ENCODE peak calls at places on chromosome 6, in nine cellular contexts. T, H, X, B, K, V, P, I and Z are unnamed samples. For H3K4me1, the result is how much of the 10 kb centered on the place peaks cover.

GRCh38 chr6:14664616-14665315 is 547.2 kb downstream of the CD83 start:
- DNase-seq in X (no peak), T (no peak), P (no peak), H (no peak), V (no peak), B (peak), I (peak), K (no peak), Z (peak)

GRCh38 chr6:166411721-166412151 is 29.0 kb upstream of the MPC1 start:
- DNase-seq in X (no peak), K (no peak), T (peak), H (peak), I (no peak), P (no peak), B (no peak), V (peak), Z (no peak)

GRCh38 chr6:8219352-8219943 is 117.1 kb upstream of the EEF1E1 start:
- DNase-seq in P (peak), K (peak), H (no peak), B (peak), V (no peak), I (peak), T (no peak), X (peak), Z (peak)

GRCh38 chr6:79635179-79635578 is 4.0 kb downstream of the SH3BGRL2 start:
- DNase-seq in P (no peak), H (no peak), B (peak), I (no peak), K (no peak), T (no peak), X (no peak), V (no peak), Z (no peak)

GRCh38 chr6:29547573-29547972 is 12.0 kb downstream of the UBD start:
- DNase-seq in B (no peak), P (no peak), T (no peak), X (no peak), I (no peak), H (no peak), V (no peak), K (no peak), Z (no peak)

GRCh38 chr6:66226099-66226498 is 519.1 kb upstream of the EYS start:
- DNase-seq in P (no peak), X (no peak), T (no peak), H (no peak), K (no peak), I (no peak), V (no peak), B (peak), Z (peak)

GRCh38 chr6:474454-475185 is 83.1 kb downstream of the IRF4 start:
- DNase-seq in X (no peak), B (no peak), I (no peak), K (no peak), V (peak), P (peak), H (no peak), T (no peak), Z (no peak)

GRCh38 chr6:121890307-121890910 is 455.0 kb downstream of the GJA1 start:
- DNase-seq in P (no peak), I (peak), X (no peak), H (no peak), K (no peak), V (no peak), B (no peak), T (no peak), Z (no peak)

GRCh38 chr6:7107578-7108195 is at the start of gene RREB1:
- DNase-seq in X (peak), I (peak), K (peak), H (peak), P (peak), B (peak), V (peak), T (peak), Z (peak)

GRCh38 chr6:31634969-31635575 is 14.6 kb downstream of the PRRC2A start:
- DNase-seq in B (no peak), K (no peak), I (no peak), T (no peak), P (no peak), X (no peak), V (no peak), H (no peak), Z (no peak)

GRCh38 chr6:119676230-119676629 is 326.7 kb upstream of the MAN1A1 start:
- DNase-seq in H (no peak), V (no peak), X (no peak), P (no peak), I (no peak), T (no peak), B (no peak), K (no peak), Z (no peak)

GRCh38 chr6:119683022-119683421 is 333.5 kb upstream of the MAN1A1 start:
- DNase-seq in K (peak), B (no peak), I (no peak), T (no peak), H (no peak), X (no peak), P (no peak), V (no peak), Z (no peak)

GRCh38 chr6:119676971-119677370 is 327.4 kb upstream of the MAN1A1 start:
- DNase-seq in K (no peak), I (no peak), X (no peak), T (no peak), V (no peak), B (no peak), P (no peak), H (no peak), Z (no peak)

GRCh38 chr6:119678961-119679360 is 329.4 kb upstream of the MAN1A1 start:
- DNase-seq in X (no peak), H (no peak), B (no peak), P (no peak), V (no peak), I (no peak), T (no peak), K (no peak), Z (no peak)
- H3K4me1 ChIP-seq in X (under half), H (under half), B (under half), P (under half), V (under half), I (under half), T (under half), K (under half), Z (under half)

DNA sequence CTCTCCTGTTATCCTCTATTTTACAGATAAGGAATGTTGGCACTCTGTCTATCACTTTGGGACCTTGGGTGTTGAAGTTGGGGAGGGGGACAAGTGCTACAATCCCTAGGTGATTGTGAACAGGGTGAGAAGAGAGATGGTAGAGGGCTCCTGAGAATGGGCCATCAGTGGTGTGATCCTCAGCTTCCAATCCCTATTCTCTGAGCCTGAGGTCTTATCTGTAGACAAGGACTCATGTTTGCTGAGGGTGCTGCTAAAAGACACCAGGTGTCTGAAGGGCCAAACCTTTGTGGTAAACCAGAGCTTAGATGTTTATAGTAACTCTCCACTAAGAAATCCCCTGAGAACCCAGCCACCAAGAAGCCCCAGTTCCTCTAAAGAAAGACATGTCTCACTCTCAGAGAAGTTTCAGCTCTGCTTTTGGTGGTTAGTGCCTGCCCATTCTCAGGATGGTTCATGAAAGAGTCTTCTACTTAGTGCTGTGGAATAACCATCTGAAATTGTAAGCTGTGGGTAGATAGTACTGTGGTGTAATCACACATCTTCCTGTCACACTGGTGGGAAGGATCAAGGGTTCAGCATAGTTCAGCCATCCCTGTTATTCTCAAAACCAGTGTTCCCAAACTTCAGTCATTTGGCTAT is 58.2 kb upstream of the IL20RA start:
- DNase-seq in I (no peak), X (no peak), V (no peak), T (no peak), B (no peak), P (peak), H (no peak), K (no peak), Z (no peak)
- H3K4me1 ChIP-seq in I (under half), X (under half), V (under half), T (under half), B (under half), P (under half), H (under half), K (under half), Z (under half)

GRCh38 chr6:43990627-43991619 is 136.3 kb downstream of the MRPL14 start:
- DNase-seq in V (no peak), B (peak), I (no peak), P (no peak), T (peak), H (peak), K (peak), X (no peak), Z (peak)
- H3K4me1 ChIP-seq in V (under half), B (under half), I (under half), P (under half), T (under half), H (under half), K (under half), X (under half), Z (under half)

GRCh38 chr6:156943816-156944215 is 166.6 kb downstream of the ARID1B start:
- DNase-seq in B (peak), I (no peak), X (no peak), K (no peak), P (no peak), H (no peak), V (no peak), T (no peak), Z (no peak)

GRCh38 chr6:156948807-156949206 is 171.6 kb downstream of the ARID1B start:
- DNase-seq in P (no peak), K (peak), H (no peak), I (no peak), V (no peak), T (no peak), B (peak), X (peak), Z (no peak)

GRCh38 chr6:156944412-156944811 is 167.2 kb downstream of the ARID1B start:
- DNase-seq in P (no peak), X (no peak), V (no peak), H (no peak), T (no peak), I (no peak), B (no peak), K (no peak), Z (no peak)

GRCh38 chr6:156948240-156948639 is 171.1 kb downstream of the ARID1B start:
- DNase-seq in I (no peak), P (no peak), X (no peak), V (no peak), B (no peak), K (no peak), T (no peak), H (no peak), Z (no peak)

GRCh38 chr6:156946370-156946936 is 169.3 kb downstream of the ARID1B start:
- DNase-seq in P (no peak), K (no peak), H (no peak), T (no peak), V (no peak), I (no peak), X (no peak), B (no peak), Z (no peak)
- H3K4me1 ChIP-seq in P (under half), K (under half), H (under half), T (under half), V (under half), I (under half), X (under half), B (half or more), Z (under half)

GRCh38 chr6:35040398-35040797 is 100.7 kb downstream of the TCP11 start:
- DNase-seq in B (no peak), K (no peak), H (no peak), P (no peak), X (no peak), V (no peak), I (no peak), T (no peak), Z (no peak)

GRCh38 chr6:35037289-35038038 is 103.7 kb downstream of the TCP11 start:
- DNase-seq in X (no peak), P (no peak), V (no peak), B (no peak), K (no peak), T (no peak), I (no peak), H (no peak), Z (no peak)

GRCh38 chr6:35036828-35037095 is 104.4 kb downstream of the TCP11 start:
- DNase-seq in P (no peak), H (no peak), X (no peak), I (peak), V (no peak), B (no peak), K (no peak), T (no peak), Z (no peak)

GRCh38 chr6:35036059-35036827 is 104.9 kb downstream of the TCP11 start:
- DNase-seq in H (peak), I (no peak), V (no peak), T (no peak), B (no peak), K (no peak), P (no peak), X (no peak), Z (no peak)

DNA sequence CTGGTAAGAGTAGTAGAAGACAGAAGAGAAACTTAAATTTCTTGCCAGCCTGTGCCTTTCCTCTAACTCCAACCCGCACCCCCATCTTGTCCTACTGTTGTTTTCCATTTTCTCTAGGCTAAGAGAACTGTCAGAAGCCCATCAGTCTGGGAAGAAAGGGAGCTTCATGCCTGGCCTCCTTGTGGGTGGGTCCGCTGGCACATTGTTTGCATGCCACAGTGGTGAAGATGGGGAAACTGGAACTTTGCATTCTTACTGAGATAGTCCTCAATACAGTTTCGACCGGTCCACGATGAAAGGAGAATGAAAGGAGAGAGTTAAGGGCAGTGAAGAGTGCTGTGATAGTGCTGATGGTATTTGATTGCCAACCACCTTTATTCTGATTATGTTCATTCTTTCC is 103.1 kb downstream of the TCP11 start:
- DNase-seq in I (no peak), V (no peak), B (peak), T (no peak), X (no peak), H (peak), K (no peak), P (no peak), Z (no peak)
- H3K4me1 ChIP-seq in I (under half), V (half or more), B (under half), T (half or more), X (under half), H (half or more), K (under half), P (under half), Z (under half)

DNA sequence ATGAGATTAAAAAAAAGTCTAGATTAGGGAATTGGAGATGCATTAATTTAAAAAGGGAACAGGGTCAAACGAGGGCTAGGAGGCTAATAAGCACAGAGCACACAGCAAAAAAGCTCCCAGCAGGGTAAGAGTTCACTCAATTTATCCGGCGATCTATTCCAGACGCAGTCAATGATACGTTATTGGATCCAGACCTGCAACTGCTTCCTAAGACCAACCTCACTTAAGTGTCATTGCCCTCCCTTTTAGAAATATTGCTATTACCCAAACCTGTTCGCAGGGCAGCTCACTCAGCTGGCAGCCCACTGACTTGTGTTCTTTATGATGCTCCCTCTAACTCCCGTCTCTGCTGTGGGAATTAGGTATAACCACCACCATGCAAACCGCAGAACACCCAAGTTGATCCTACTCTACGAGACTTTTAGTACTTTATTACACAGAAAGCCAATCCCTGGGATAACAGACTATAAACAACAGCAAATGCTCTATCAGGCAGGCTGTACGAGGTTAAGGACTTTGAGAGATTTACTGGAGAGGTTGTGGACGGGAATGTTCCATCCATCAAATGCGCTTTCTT is 241.0 kb downstream of the FOXC1 start:
- DNase-seq in X (no peak), V (no peak), T (no peak), K (no peak), P (no peak), B (no peak), I (no peak), H (no peak), Z (peak)
- H3K4me1 ChIP-seq in X (under half), V (under half), T (under half), K (under half), P (under half), B (under half), I (under half), H (under half), Z (under half)

GRCh38 chr6:158807515-158808441 is 11.4 kb downstream of the EZR start:
- DNase-seq in K (no peak), I (peak), H (no peak), V (no peak), P (no peak), X (no peak), T (no peak), B (no peak), Z (no peak)
- H3K4me1 ChIP-seq in K (half or more), I (under half), H (half or more), V (half or more), P (under half), X (half or more), T (under half), B (under half), Z (under half)

GRCh38 chr6:2129076-2129695 is 116.2 kb downstream of the GMDS start:
- DNase-seq in X (no peak), H (no peak), I (no peak), V (no peak), K (no peak), B (no peak), T (no peak), P (no peak), Z (no peak)
- H3K4me1 ChIP-seq in X (under half), H (under half), I (under half), V (under half), K (under half), B (under half), T (under half), P (under half), Z (under half)

DNA sequence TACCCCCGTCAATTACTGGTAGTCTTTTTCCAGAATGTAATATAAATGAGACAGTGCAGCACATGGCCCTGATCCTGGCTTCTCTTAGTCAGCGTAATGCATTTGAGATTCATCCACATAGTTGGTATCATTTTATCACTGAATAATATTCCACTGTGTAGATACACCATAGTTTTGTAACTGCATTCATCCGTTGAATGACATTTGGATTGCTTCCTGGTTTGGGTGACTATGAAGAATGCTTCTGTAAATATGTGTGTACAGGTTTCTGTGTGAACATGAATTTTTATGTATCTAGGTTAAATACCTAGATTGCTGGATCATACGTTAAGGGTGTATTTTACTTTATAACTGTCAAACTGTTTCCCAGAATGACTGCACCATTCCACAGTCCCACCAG is 62.6 kb upstream of the STMND1 start:
- DNase-seq in P (no peak), X (no peak), K (no peak), T (no peak), I (no peak), V (no peak), B (no peak), H (no peak), Z (no peak)
- H3K4me1 ChIP-seq in P (under half), X (under half), K (under half), T (under half), I (under half), V (under half), B (under half), H (under half), Z (under half)

GRCh38 chr6:108848116-108848868 is at the start of gene ARMC2:
- DNase-seq in V (peak), H (peak), P (peak), K (peak), T (peak), X (peak), I (peak), B (peak), Z (peak)
- H3K4me1 ChIP-seq in V (under half), H (under half), P (under half), K (under half), T (under half), X (under half), I (under half), B (under half), Z (under half)